ENCODE peak calls at places on chromosome 18, in four cellular contexts. Y is HCT116, Q is K562, A is HepG2. J is an unnamed sample.
A peak's percentile ranks its signal among the peaks of the same experiment; 100 is the strongest.

GRCh38 chr18:32173654-32174053 is 16.2 kb upstream of the MEP1B start:
- DNase-seq in A (no peak), Q (no peak), Y (no peak), J (no peak)

GRCh38 chr18:52334896-52335295 is 5.1 kb upstream of the DCC start:
- DNase-seq in Q (no peak), Y (no peak), A (no peak), J (no peak)

GRCh38 chr18:77030201-77030600 is 102.4 kb downstream of the MBP start:
- DNase-seq in A (no peak), Q (no peak), Y (no peak), J (no peak)

GRCh38 chr18:25223211-25223610 is 128.8 kb downstream of the ZNF521 start:
- DNase-seq in A (no peak), Y (no peak), Q (peak; percentile 77), J (no peak)

GRCh38 chr18:75207298-75208054 is 1.5 kb downstream of the PTGR3 start:
- DNase-seq in Y (no peak), Q (no peak), A (peak; percentile 44), J (no peak)

GRCh38 chr18:1663879-1664705 is 759.4 kb downstream of the ADCYAP1 start:
- DNase-seq in Y (peak; percentile 32), Q (peak; percentile 44), A (peak; percentile 44), J (peak; percentile 7)

GRCh38 chr18:13890962-13891361 is 24.4 kb downstream of the MC2R start:
- DNase-seq in A (no peak), Q (no peak), Y (no peak), J (no peak)

GRCh38 chr18:62576858-62577512 is 54.2 kb downstream of the ZCCHC2 start:
- DNase-seq in Q (no peak), A (no peak), Y (no peak), J (no peak)

GRCh38 chr18:40851014-40851429 is 1104.0 kb upstream of the PIK3C3 start:
- DNase-seq in Y (no peak), A (no peak), Q (no peak), J (no peak)

DNA sequence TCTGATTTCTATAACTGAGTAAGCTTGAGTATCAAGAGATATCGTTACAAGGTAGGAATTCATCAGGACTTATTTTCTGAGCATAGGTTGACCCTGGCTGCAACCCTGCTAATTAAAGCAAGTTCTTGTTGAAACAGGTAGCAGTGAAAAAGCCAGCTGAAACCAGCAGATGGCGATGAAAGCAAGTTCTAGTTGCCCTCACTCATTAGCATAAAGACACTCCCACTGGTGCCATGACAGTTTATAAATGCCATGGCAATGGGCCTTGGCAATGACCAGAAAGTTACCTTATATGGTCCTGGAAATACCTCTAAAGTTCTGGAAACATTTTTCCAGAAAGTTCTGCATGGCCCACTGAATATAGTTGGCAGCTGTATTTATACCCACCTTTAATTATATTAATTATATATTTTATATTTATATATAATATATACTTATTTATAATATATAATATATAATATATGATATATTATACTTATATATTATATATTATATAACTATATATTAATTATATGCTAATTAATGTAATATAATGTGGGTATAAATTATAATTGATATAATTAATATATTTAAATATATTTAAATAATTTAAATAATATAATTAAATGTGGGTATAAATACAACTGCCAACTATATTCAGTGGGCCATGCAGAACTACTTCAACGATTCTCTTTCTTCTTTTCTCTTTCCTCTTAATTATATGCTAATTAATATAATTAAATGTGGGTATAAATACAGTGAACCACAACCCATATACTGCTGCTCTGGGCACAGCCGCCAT is 188.0 kb downstream of the CDH7 start:
- DNase-seq in Y (peak; percentile 0), Q (no peak), A (peak; percentile 34), J (no peak)
- TF ChIP-seq TCF7L2 in Y (no peak), Q (no peak), A (no peak), J (no peak)

GRCh38 chr18:44767807-44768206 is 87.1 kb downstream of the SETBP1 start:
- DNase-seq in Q (no peak), A (no peak), Y (no peak), J (no peak)

GRCh38 chr18:44765451-44765850 is 84.8 kb downstream of the SETBP1 start:
- DNase-seq in Q (no peak), Y (no peak), A (no peak), J (no peak)

GRCh38 chr18:44763327-44763726 is 82.6 kb downstream of the SETBP1 start:
- DNase-seq in A (no peak), Y (no peak), Q (no peak), J (no peak)

GRCh38 chr18:44764863-44765262 is 84.2 kb downstream of the SETBP1 start:
- DNase-seq in Q (no peak), Y (no peak), A (no peak), J (no peak)

DNA sequence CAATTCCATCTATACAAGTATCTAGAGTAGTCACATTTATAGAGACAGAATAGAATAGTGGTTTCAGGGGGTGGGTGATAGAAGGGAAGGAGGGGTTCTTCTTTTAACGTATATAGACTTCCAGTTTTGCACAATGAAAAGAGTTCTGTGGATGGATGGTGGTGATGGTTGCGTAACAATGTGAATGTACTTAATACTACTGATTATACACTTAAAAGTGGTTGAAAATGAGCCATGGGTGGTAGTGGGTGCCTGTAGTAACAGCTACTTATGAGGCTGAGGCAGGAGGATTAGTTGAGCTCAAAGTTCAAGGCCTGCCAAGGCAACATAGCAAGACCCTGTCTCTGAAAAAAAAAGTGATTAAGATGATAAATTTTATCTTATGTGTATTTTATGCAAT is 85.8 kb downstream of the SETBP1 start:
- DNase-seq in A (no peak), Y (no peak), Q (no peak), J (no peak)
- H3K27ac ChIP-seq in A (no peak overlapping the region), Y (no peak overlapping the region), Q (no peak overlapping the region), J (no peak overlapping the region)

GRCh38 chr18:58937204-58937603 is 72.5 kb downstream of the ZNF532 start:
- DNase-seq in A (no peak), Q (no peak), Y (no peak), J (no peak)
- TF ChIP-seq TCF7L2 in A (no peak), Q (no peak), Y (no peak), J (no peak)

GRCh38 chr18:35039633-35040032 is 1.6 kb upstream of the MAPRE2 start:
- DNase-seq in Y (no peak), Q (no peak), A (no peak), J (no peak)
- H3K27ac ChIP-seq in Y (no peak overlapping the region), Q (no peak overlapping the region), A (no peak overlapping the region), J (no peak overlapping the region)

DNA sequence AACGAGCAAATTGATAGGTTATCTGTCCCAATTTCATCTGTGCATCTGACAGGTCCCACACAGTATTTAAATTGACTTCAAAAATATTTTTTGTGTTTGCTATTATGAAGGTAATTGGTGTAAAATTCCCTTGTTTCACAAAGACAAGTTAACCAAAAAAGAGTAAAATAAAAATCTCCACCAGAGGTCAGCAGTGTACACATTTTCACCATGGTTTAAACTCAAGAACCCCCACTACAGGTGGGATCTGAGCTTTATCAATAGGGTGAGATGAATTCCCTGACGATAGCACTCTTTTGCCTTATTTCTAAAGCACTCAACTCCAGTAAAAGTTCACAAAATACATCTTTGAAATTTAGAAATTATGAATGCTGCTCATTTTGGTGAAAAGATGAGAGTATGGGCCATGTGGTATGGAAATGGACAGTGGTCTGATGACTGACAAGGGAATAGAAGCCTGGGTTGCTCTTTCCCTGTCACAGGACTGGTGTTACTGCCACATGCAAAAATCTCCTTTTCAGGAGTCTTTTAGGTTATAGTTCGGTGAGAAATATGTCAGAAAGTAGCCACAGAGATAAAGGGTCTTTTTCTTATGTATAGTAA is 68.0 kb downstream of the SERPINB8 start:
- DNase-seq in Q (peak; percentile 14), Y (peak; percentile 36), A (peak; percentile 50), J (no peak)
- TF ChIP-seq TCF7L2 in Q (no peak), Y (no peak), A (no peak), J (no peak)